ENCODE peak calls at places on chromosomes 7 and 10, in nine cellular contexts. One of them, this sample, is unnamed.
A peak's percentile ranks its signal among the peaks of the same experiment; 100 is the strongest.

GRCh38 chr7:29287366-29287765 is 92.8 kb downstream of the CHN2 start:
- DNase-seq in NCI-H1105: no peak
- DNase-seq in activated gamma-delta T cell treated with anti-CD3 and anti-CD28 coated beads, Interleukin-2, amount 50 U/mL, for 16 hours: no peak
- DNase-seq in mucosa of descending colon: no peak
- DNase-seq in head of caudate nucleus: no peak
- DNase-seq in activated CD4-positive, alpha-beta T cell treated with anti-CD3 and anti-CD28 coated beads, Interleukin-2, amount 10 ng/mL, durations not matched to agents 7 days and 5 days: no peak
- DNase-seq in neural progenitor cell: no peak
- DNase-seq in T-helper 2 cell: no peak
- DNase-seq in transverse colon: no peak
- DNase-seq in this sample: no peak

GRCh38 chr7:119320316-119320715 is 952.7 kb upstream of the KCND2 start:
- DNase-seq in NCI-H1105: no peak
- DNase-seq in activated gamma-delta T cell treated with anti-CD3 and anti-CD28 coated beads, Interleukin-2, amount 50 U/mL, for 16 hours: no peak
- DNase-seq in mucosa of descending colon: no peak
- DNase-seq in head of caudate nucleus: no peak
- DNase-seq in activated CD4-positive, alpha-beta T cell treated with anti-CD3 and anti-CD28 coated beads, Interleukin-2, amount 10 ng/mL, durations not matched to agents 7 days and 5 days: no peak
- DNase-seq in neural progenitor cell: no peak
- DNase-seq in T-helper 2 cell: no peak
- DNase-seq in transverse colon: no peak
- DNase-seq in this sample: no peak

GRCh38 chr7:20470726-20471125 is 140.0 kb downstream of the ITGB8 start:
- DNase-seq in NCI-H1105: no peak
- DNase-seq in activated gamma-delta T cell treated with anti-CD3 and anti-CD28 coated beads, Interleukin-2, amount 50 U/mL, for 16 hours: no peak
- DNase-seq in mucosa of descending colon: no peak
- DNase-seq in head of caudate nucleus: no peak
- DNase-seq in activated CD4-positive, alpha-beta T cell treated with anti-CD3 and anti-CD28 coated beads, Interleukin-2, amount 10 ng/mL, durations not matched to agents 7 days and 5 days: no peak
- DNase-seq in neural progenitor cell: no peak
- DNase-seq in T-helper 2 cell: no peak
- DNase-seq in transverse colon: no peak
- DNase-seq in this sample: no peak

GRCh38 chr10:79255007-79255507 is 92.2 kb upstream of the PPIF start:
- DNase-seq in NCI-H1105: no peak
- DNase-seq in activated gamma-delta T cell treated with anti-CD3 and anti-CD28 coated beads, Interleukin-2, amount 50 U/mL, for 16 hours: no peak
- DNase-seq in mucosa of descending colon: no peak
- DNase-seq in head of caudate nucleus: no peak
- DNase-seq in activated CD4-positive, alpha-beta T cell treated with anti-CD3 and anti-CD28 coated beads, Interleukin-2, amount 10 ng/mL, durations not matched to agents 7 days and 5 days: no peak
- DNase-seq in neural progenitor cell: no peak
- DNase-seq in T-helper 2 cell: no peak
- DNase-seq in transverse colon: peak; percentile 51
- DNase-seq in this sample: no peak

GRCh38 chr7:2894118-2894940 is 50.2 kb upstream of the GNA12 start:
- DNase-seq in NCI-H1105: no peak
- DNase-seq in activated gamma-delta T cell treated with anti-CD3 and anti-CD28 coated beads, Interleukin-2, amount 50 U/mL, for 16 hours: peak; percentile 25
- DNase-seq in mucosa of descending colon: peak; percentile 53
- DNase-seq in head of caudate nucleus: no peak
- DNase-seq in activated CD4-positive, alpha-beta T cell treated with anti-CD3 and anti-CD28 coated beads, Interleukin-2, amount 10 ng/mL, durations not matched to agents 7 days and 5 days: peak; percentile 60
- DNase-seq in neural progenitor cell: no peak
- DNase-seq in T-helper 2 cell: peak; percentile 15
- DNase-seq in transverse colon: peak; percentile 55
- DNase-seq in this sample: no peak

GRCh38 chr7:23065974-23066373 is 39.6 kb upstream of the KLHL7 start:
- DNase-seq in NCI-H1105: no peak
- DNase-seq in activated gamma-delta T cell treated with anti-CD3 and anti-CD28 coated beads, Interleukin-2, amount 50 U/mL, for 16 hours: no peak
- DNase-seq in mucosa of descending colon: no peak
- DNase-seq in head of caudate nucleus: no peak
- DNase-seq in activated CD4-positive, alpha-beta T cell treated with anti-CD3 and anti-CD28 coated beads, Interleukin-2, amount 10 ng/mL, durations not matched to agents 7 days and 5 days: no peak
- DNase-seq in neural progenitor cell: no peak
- DNase-seq in T-helper 2 cell: no peak
- DNase-seq in transverse colon: no peak
- DNase-seq in this sample: no peak

GRCh38 chr7:101829374-101829773 is 11.9 kb downstream of the CUX1 start:
- DNase-seq in NCI-H1105: no peak
- DNase-seq in activated gamma-delta T cell treated with anti-CD3 and anti-CD28 coated beads, Interleukin-2, amount 50 U/mL, for 16 hours: no peak
- DNase-seq in mucosa of descending colon: no peak
- DNase-seq in head of caudate nucleus: no peak
- DNase-seq in activated CD4-positive, alpha-beta T cell treated with anti-CD3 and anti-CD28 coated beads, Interleukin-2, amount 10 ng/mL, durations not matched to agents 7 days and 5 days: no peak
- DNase-seq in neural progenitor cell: no peak
- DNase-seq in T-helper 2 cell: no peak
- DNase-seq in transverse colon: no peak
- DNase-seq in this sample: no peak

GRCh38 chr7:139321071-139321745 is 19.9 kb upstream of the FMC1 start:
- DNase-seq in NCI-H1105: no peak
- DNase-seq in activated gamma-delta T cell treated with anti-CD3 and anti-CD28 coated beads, Interleukin-2, amount 50 U/mL, for 16 hours: no peak
- DNase-seq in mucosa of descending colon: no peak
- DNase-seq in head of caudate nucleus: no peak
- DNase-seq in activated CD4-positive, alpha-beta T cell treated with anti-CD3 and anti-CD28 coated beads, Interleukin-2, amount 10 ng/mL, durations not matched to agents 7 days and 5 days: no peak
- DNase-seq in neural progenitor cell: peak; percentile 30
- DNase-seq in T-helper 2 cell: no peak
- DNase-seq in transverse colon: no peak
- DNase-seq in this sample: no peak